ENCODE peak calls at places on chromosome 1, in seven cellular contexts. A is hepatic stellate cell, Q is brain microvascular endothelial cell, I is iPS DF 6.9, D is substantia nigra, L is cardiac fibroblast, P is aorta. J is an unnamed sample.

GRCh38 chr1:235758931-235759330 is 107.8 kb downstream of the LYST start:
- DNase-seq in A (no peak), Q (no peak), I (no peak), D (no peak), L (no peak), P (no peak), J (no peak)

GRCh38 chr1:220527279-220528048 is 472 bp upstream of the MARK1 start:
- DNase-seq in A (no peak), Q (no peak), I (no peak), D (peak; percentile 34), L (no peak), P (peak; percentile 44), J (no peak)

GRCh38 chr1:232962761-232963357 is 12.4 kb downstream of the NTPCR start:
- DNase-seq in A (no peak), Q (peak; percentile 37), I (no peak), D (no peak), L (peak; percentile 55), P (no peak), J (no peak)

GRCh38 chr1:86914998-86915736 is 732 bp downstream of the HS2ST1 start:
- DNase-seq in A (peak; percentile 44), Q (peak; percentile 52), I (no peak), D (peak; percentile 83), L (peak; percentile 61), P (peak; percentile 65), J (peak; percentile 36)

GRCh38 chr1:201759194-201759814 is 69.7 kb upstream of the IPO9 start:
- DNase-seq in A (no peak), Q (peak; percentile 60), I (no peak), D (no peak), L (peak; percentile 63), P (no peak), J (no peak)

GRCh38 chr1:111227875-111228747 is 598 bp downstream of the CHI3L2 start:
- DNase-seq in A (peak; percentile 86), Q (peak; percentile 84), I (no peak), D (peak; percentile 53), L (peak; percentile 90), P (no peak), J (no peak)

GRCh38 chr1:181141431-181141910 is 53.0 kb downstream of the IER5 start:
- DNase-seq in A (peak; percentile 79), Q (peak; percentile 66), I (no peak), D (no peak), L (peak; percentile 59), P (peak; percentile 82), J (peak; percentile 61)

GRCh38 chr1:246198141-246198820 is 308.8 kb downstream of the SMYD3 start:
- DNase-seq in A (no peak), Q (no peak), I (no peak), D (no peak), L (no peak), P (no peak), J (no peak)

GRCh38 chr1:157197906-157198435 is 59.8 kb upstream of the ETV3 start:
- DNase-seq in A (no peak), Q (no peak), I (no peak), D (no peak), L (no peak), P (no peak), J (no peak)

GRCh38 chr1:95879498-95879897 is 645.5 kb downstream of the RWDD3 start:
- DNase-seq in A (no peak), Q (no peak), I (no peak), D (no peak), L (no peak), P (no peak), J (no peak)

GRCh38 chr1:145720878-145721671 is 1.8 kb downstream of the CD160 start:
- DNase-seq in A (peak; percentile 73), Q (peak; percentile 38), I (peak; percentile 48), D (peak; percentile 43), L (peak; percentile 55), P (peak; percentile 83), J (peak; percentile 80)

GRCh38 chr1:94633051-94633450 is 91.5 kb upstream of the F3 start:
- DNase-seq in A (peak; percentile 37), Q (no peak), I (no peak), D (no peak), L (peak; percentile 48), P (no peak), J (no peak)

GRCh38 chr1:241734533-241734932 is 82.5 kb downstream of the WDR64 start:
- DNase-seq in A (no peak), Q (no peak), I (no peak), D (no peak), L (no peak), P (no peak), J (no peak)

GRCh38 chr1:161910516-161911077 is 113.1 kb downstream of the OLFML2B start:
- DNase-seq in A (no peak), Q (no peak), I (no peak), D (no peak), L (peak; percentile 29), P (no peak), J (no peak)

GRCh38 chr1:225627304-225627947 is 25.5 kb downstream of the ENAH start:
- DNase-seq in A (no peak), Q (no peak), I (no peak), D (no peak), L (no peak), P (no peak), J (no peak)

GRCh38 chr1:168360151-168360550 is 79.5 kb downstream of the TBX19 start:
- DNase-seq in A (no peak), Q (no peak), I (no peak), D (no peak), L (peak; percentile 60), P (no peak), J (peak; percentile 45)

GRCh38 chr1:186078245-186078644 is 296.8 kb downstream of the TPR start:
- DNase-seq in A (no peak), Q (no peak), I (no peak), D (no peak), L (no peak), P (no peak), J (no peak)

GRCh38 chr1:206471415-206471801 is 1.1 kb downstream of the IKBKE start:
- DNase-seq in A (no peak), Q (no peak), I (no peak), D (no peak), L (no peak), P (no peak), J (no peak)

GRCh38 chr1:193417945-193418744 is 231.7 kb upstream of the B3GALT2 start:
- DNase-seq in A (no peak), Q (peak; percentile 18), I (no peak), D (no peak), L (peak; percentile 51), P (no peak), J (no peak)

GRCh38 chr1:69258842-69259241 is 308.9 kb upstream of the LRRC7 start:
- DNase-seq in A (no peak), Q (no peak), I (no peak), D (no peak), L (no peak), P (no peak), J (no peak)

GRCh38 chr1:89615676-89616598 is 17.0 kb upstream of the LRRC8C start:
- DNase-seq in A (no peak), Q (no peak), I (no peak), D (no peak), L (no peak), P (no peak), J (no peak)

GRCh38 chr1:170310014-170310405 is 164.3 kb downstream of the NTMT2 start:
- DNase-seq in A (no peak), Q (no peak), I (no peak), D (no peak), L (no peak), P (no peak), J (no peak)

GRCh38 chr1:54986532-54986931 is 6.1 kb downstream of the TMEM61 start:
- DNase-seq in A (no peak), Q (no peak), I (no peak), D (no peak), L (no peak), P (no peak), J (no peak)

GRCh38 chr1:116356067-116356466 is 17.0 kb upstream of the ATP1A1 start:
- DNase-seq in A (no peak), Q (no peak), I (no peak), D (no peak), L (no peak), P (no peak), J (no peak)

GRCh38 chr1:74620242-74620641 is 53.4 kb downstream of the ERICH3 start:
- DNase-seq in A (no peak), Q (no peak), I (no peak), D (no peak), L (no peak), P (no peak), J (no peak)